ENCODE peak calls at places on chromosomes 1 and 21, in six cellular contexts. V is NCI-H1105, M is cardiac fibroblast, D is HS-5, N is colonic mucosa, A is suprapubic skin. C is an unnamed sample.

GRCh38 chr1:240455228-240455821 is 156.6 kb downstream of the GREM2 start:
- DNase-seq in M (peak; percentile 45), N (no peak), D (no peak), A (no peak), V (no peak), C (no peak)

GRCh38 chr1:161792740-161793139 is 26.6 kb downstream of the ATF6 start:
- DNase-seq in A (no peak), N (no peak), V (peak; percentile 52), M (peak; percentile 91), D (peak; percentile 83), C (no peak)

GRCh38 chr1:72186733-72187307 is 95.5 kb downstream of the NEGR1 start:
- DNase-seq in A (no peak), M (peak; percentile 63), N (no peak), V (peak; percentile 24), D (no peak), C (peak; percentile 12)

GRCh38 chr1:233233508-233234040 is 62.0 kb downstream of the PCNX2 start:
- DNase-seq in V (no peak), A (no peak), N (no peak), D (no peak), M (no peak), C (no peak)

GRCh38 chr1:30383131-30383793 is 340.1 kb downstream of the MATN1 start:
- DNase-seq in N (no peak), A (peak; percentile 35), M (no peak), V (no peak), D (no peak), C (no peak)

GRCh38 chr1:52002038-52002917 is 11.8 kb upstream of the RAB3B start:
- DNase-seq in D (peak; percentile 81), M (peak; percentile 96), N (peak; percentile 82), A (no peak), V (peak; percentile 76), C (peak; percentile 91)

GRCh38 chr1:89822999-89823628 is 2.3 kb downstream of the LRRC8D start:
- DNase-seq in A (no peak), D (no peak), M (peak; percentile 56), N (no peak), V (no peak), C (no peak)

GRCh38 chr1:210252621-210253041 is 20.0 kb downstream of the SERTAD4 start:
- DNase-seq in N (peak; percentile 84), A (peak; percentile 78), M (no peak), V (peak; percentile 34), D (no peak), C (no peak)

GRCh38 chr21:42343101-42343500 is 7.7 kb downstream of the TFF2 start:
- DNase-seq in N (no peak), D (no peak), V (no peak), M (no peak), A (peak; percentile 60), C (no peak)

GRCh38 chr1:86778510-86779218 is 74.3 kb downstream of the SH3GLB1 start:
- DNase-seq in D (peak; percentile 35), M (peak; percentile 61), N (no peak), V (no peak), A (no peak), C (no peak)

GRCh38 chr1:74468982-74469603 is 43.3 kb downstream of the LRRC53 start:
- DNase-seq in D (peak; percentile 37), N (no peak), M (peak; percentile 61), A (no peak), V (peak; percentile 52), C (peak; percentile 77)

GRCh38 chr1:230976825-230977747 is 1.6 kb downstream of the TTC13 start:
- DNase-seq in N (peak; percentile 38), V (no peak), D (no peak), A (no peak), M (no peak), C (no peak)

GRCh38 chr1:112905420-112906154 is 50.4 kb downstream of the SLC16A1 start:
- DNase-seq in A (no peak), V (no peak), D (no peak), M (no peak), N (peak; percentile 77), C (no peak)

GRCh38 chr1:83802023-83802422 is 196.9 kb downstream of the TTLL7 start:
- DNase-seq in N (no peak), M (no peak), V (peak; percentile 84), A (no peak), D (no peak), C (no peak)

GRCh38 chr21:31305888-31306287 is 38.2 kb downstream of the TIAM1 start:
- DNase-seq in M (no peak), N (no peak), D (no peak), A (no peak), V (no peak), C (no peak)

GRCh38 chr1:27331922-27332321 is 9.9 kb upstream of the SYTL1 start:
- DNase-seq in N (no peak), M (no peak), D (no peak), A (no peak), V (no peak), C (no peak)